ENCODE peak calls at places on chromosomes 11 and 22, in eight cellular contexts. One of them, this sample, is unnamed.

GRCh38 chr11:95697614-95698408 is 91.8 kb downstream of the FAM76B start:
- DNase-seq in prostate gland: no peak
- DNase-seq in right lobe of liver: no peak
- DNase-seq in A549: no peak
- DNase-seq in ovary: no peak
- DNase-seq in testis: no peak
- DNase-seq in IMR-90: no peak
- DNase-seq in transverse colon: no peak
- DNase-seq in this sample: no peak

GRCh38 chr22:42371112-42371900 is 60.9 kb downstream of the NFAM1 start:
- DNase-seq in prostate gland: no peak
- DNase-seq in right lobe of liver: no peak
- DNase-seq in A549: no peak
- DNase-seq in ovary: no peak
- DNase-seq in testis: no peak
- DNase-seq in IMR-90: no peak
- DNase-seq in transverse colon: no peak
- DNase-seq in this sample: no peak

GRCh38 chr11:35886759-35887158 is 57.1 kb upstream of the LDLRAD3 start:
- DNase-seq in prostate gland: no peak
- DNase-seq in right lobe of liver: no peak
- DNase-seq in A549: no peak
- DNase-seq in ovary: no peak
- DNase-seq in testis: no peak
- DNase-seq in IMR-90: no peak
- DNase-seq in transverse colon: no peak
- DNase-seq in this sample: no peak

GRCh38 chr11:131993291-131993690 is 622.9 kb downstream of the NTM start:
- DNase-seq in prostate gland: no peak
- DNase-seq in right lobe of liver: no peak
- DNase-seq in A549: no peak
- DNase-seq in ovary: no peak
- DNase-seq in testis: no peak
- DNase-seq in IMR-90: peak
- DNase-seq in transverse colon: no peak
- DNase-seq in this sample: no peak

GRCh38 chr11:102276302-102277182 is 40.7 kb upstream of the BIRC3 start:
- DNase-seq in prostate gland: no peak
- DNase-seq in right lobe of liver: no peak
- DNase-seq in A549: no peak
- DNase-seq in ovary: no peak
- DNase-seq in testis: no peak
- DNase-seq in IMR-90: peak
- DNase-seq in transverse colon: no peak
- DNase-seq in this sample: no peak

GRCh38 chr11:121153472-121153871 is 52.4 kb downstream of the TECTA start:
- DNase-seq in prostate gland: no peak
- DNase-seq in right lobe of liver: no peak
- DNase-seq in A549: no peak
- DNase-seq in ovary: no peak
- DNase-seq in testis: no peak
- DNase-seq in IMR-90: no peak
- DNase-seq in transverse colon: no peak
- DNase-seq in this sample: no peak

GRCh38 chr11:13440100-13440855 is 22.7 kb downstream of the BTBD10 start:
- DNase-seq in prostate gland: peak
- DNase-seq in right lobe of liver: no peak
- DNase-seq in A549: peak
- DNase-seq in ovary: peak
- DNase-seq in testis: no peak
- DNase-seq in IMR-90: peak
- DNase-seq in transverse colon: peak
- DNase-seq in this sample: peak

GRCh38 chr11:47276923-47277322 is 7.0 kb downstream of the MADD start:
- DNase-seq in prostate gland: no peak
- DNase-seq in right lobe of liver: no peak
- DNase-seq in A549: no peak
- DNase-seq in ovary: no peak
- DNase-seq in testis: no peak
- DNase-seq in IMR-90: no peak
- DNase-seq in transverse colon: no peak
- DNase-seq in this sample: no peak

GRCh38 chr11:119361056-119361787 is 14.7 kb upstream of the MFRP start:
- DNase-seq in prostate gland: no peak
- DNase-seq in right lobe of liver: peak
- DNase-seq in A549: peak
- DNase-seq in ovary: peak
- DNase-seq in testis: no peak
- DNase-seq in IMR-90: peak
- DNase-seq in transverse colon: no peak
- DNase-seq in this sample: peak

GRCh38 chr11:94882931-94883330 is 90.4 kb downstream of the CWC15 start:
- DNase-seq in prostate gland: no peak
- DNase-seq in right lobe of liver: no peak
- DNase-seq in A549: no peak
- DNase-seq in ovary: no peak
- DNase-seq in testis: no peak
- DNase-seq in IMR-90: no peak
- DNase-seq in transverse colon: no peak
- DNase-seq in this sample: no peak

DNA sequence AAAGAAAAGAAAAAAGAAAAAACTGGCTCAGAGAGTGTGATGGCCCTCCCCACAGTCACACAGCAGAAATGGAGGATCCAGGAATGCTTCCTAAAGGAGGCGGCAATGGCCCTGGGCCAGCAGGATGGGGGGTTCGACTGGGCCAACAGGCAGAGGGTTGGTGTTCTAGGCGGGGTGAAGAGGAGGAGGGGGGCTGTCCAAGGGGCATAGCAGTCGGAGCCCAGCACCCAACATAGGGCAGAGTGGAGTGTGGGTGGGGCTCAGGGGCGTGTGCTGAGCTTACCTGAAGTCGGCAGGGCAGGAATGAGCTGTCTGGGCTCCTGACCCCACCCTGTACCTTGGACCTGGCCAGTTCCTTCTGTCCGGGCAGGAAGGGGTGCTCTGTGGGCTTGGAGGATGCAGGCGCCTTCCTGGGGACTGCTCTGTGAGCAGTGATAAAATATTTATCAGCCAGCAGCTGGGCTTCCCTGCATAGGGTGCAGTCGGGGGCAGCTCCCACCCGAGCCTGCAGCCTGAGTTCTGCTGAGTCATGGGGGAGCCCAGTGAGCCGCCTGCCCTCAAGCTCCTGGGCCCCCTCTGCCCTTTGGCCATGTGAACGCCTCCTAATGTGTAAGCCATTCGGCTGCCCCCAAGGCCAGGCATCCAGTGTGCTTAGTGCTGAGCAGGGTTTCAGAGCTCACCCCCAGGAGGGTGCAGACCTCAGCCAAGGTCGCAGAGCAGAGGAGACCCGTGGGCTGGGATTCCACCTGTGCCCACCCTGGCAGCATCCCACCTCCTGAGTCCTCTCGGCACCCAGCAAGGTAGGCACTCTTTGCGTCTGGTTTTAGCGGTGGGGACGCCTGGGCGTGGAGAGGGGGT is 25.3 kb upstream of the PRR5 start:
- DNase-seq in prostate gland: no peak
- DNase-seq in right lobe of liver: no peak
- DNase-seq in A549: peak
- DNase-seq in ovary: no peak
- DNase-seq in testis: no peak
- DNase-seq in IMR-90: peak
- DNase-seq in transverse colon: peak
- DNase-seq in this sample: no peak
- TF ChIP-seq POLR2A in prostate gland: no peak
- TF ChIP-seq POLR2A in right lobe of liver: no peak
- TF ChIP-seq POLR2A in A549: peak
- TF ChIP-seq POLR2A in ovary: no peak
- TF ChIP-seq POLR2A in testis: no peak
- TF ChIP-seq POLR2A in IMR-90: no peak
- TF ChIP-seq POLR2A in transverse colon: no peak
- TF ChIP-seq POLR2A in this sample: no peak

DNA sequence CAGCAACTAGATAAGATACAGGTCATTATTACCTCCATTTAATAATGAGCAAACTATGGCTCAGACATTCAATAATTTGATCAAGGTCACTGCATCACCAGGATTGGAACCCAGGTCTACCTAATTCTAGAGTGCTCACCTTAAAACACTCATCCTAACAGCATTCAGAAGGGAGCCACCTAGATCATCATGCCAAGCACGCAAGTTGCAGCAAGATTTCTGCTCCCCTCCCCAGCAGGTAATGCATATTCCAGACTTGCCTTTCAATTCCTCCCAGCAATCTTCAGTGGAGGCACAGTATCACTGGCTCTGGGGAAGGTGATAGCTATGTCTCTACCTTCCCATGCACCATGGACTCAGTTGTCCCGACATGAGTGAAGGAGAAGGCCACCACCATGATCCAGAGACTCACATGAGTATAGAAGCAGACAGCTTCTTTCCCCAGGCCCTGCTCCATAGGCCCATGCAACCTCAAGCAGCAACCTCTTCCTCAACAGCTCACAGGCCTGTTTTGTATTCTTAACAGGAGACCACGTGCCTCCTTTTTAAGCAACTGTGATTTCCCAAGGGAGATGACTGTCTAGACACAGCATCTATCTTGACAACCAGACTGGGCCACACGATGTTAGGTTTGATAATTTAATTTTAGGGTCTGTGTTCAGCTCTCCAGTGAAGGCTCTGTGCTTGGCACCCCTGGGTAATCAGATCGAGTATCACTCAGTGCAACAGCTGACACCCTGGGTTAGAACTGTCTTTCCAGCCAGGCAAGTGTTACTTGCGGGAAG is 36.4 kb downstream of the RAB30 start:
- DNase-seq in prostate gland: no peak
- DNase-seq in right lobe of liver: no peak
- DNase-seq in A549: no peak
- DNase-seq in ovary: no peak
- DNase-seq in testis: no peak
- DNase-seq in IMR-90: no peak
- DNase-seq in transverse colon: no peak
- DNase-seq in this sample: no peak
- TF ChIP-seq POLR2A in prostate gland: no peak
- TF ChIP-seq POLR2A in right lobe of liver: no peak
- TF ChIP-seq POLR2A in A549: no peak
- TF ChIP-seq POLR2A in ovary: no peak
- TF ChIP-seq POLR2A in testis: no peak
- TF ChIP-seq POLR2A in IMR-90: no peak
- TF ChIP-seq POLR2A in transverse colon: no peak
- TF ChIP-seq POLR2A in this sample: no peak

GRCh38 chr11:6607190-6607635 is 3.6 kb downstream of the ILK start:
- DNase-seq in prostate gland: no peak
- DNase-seq in right lobe of liver: no peak
- DNase-seq in A549: no peak
- DNase-seq in ovary: no peak
- DNase-seq in testis: no peak
- DNase-seq in IMR-90: no peak
- DNase-seq in transverse colon: no peak
- DNase-seq in this sample: no peak

GRCh38 chr11:6603287-6604080 is at the start of the genes ILK and RRP8:
- DNase-seq in prostate gland: peak
- DNase-seq in right lobe of liver: peak
- DNase-seq in A549: peak
- DNase-seq in ovary: peak
- DNase-seq in testis: peak
- DNase-seq in IMR-90: peak
- DNase-seq in transverse colon: peak
- DNase-seq in this sample: peak

GRCh38 chr11:6602096-6602940 is 1.1 kb downstream of the RRP8 start:
- DNase-seq in prostate gland: peak
- DNase-seq in right lobe of liver: no peak
- DNase-seq in A549: no peak
- DNase-seq in ovary: no peak
- DNase-seq in testis: no peak
- DNase-seq in IMR-90: no peak
- DNase-seq in transverse colon: no peak
- DNase-seq in this sample: no peak

GRCh38 chr11:6606471-6607189 is 3.1 kb downstream of the ILK start:
- DNase-seq in prostate gland: peak
- DNase-seq in right lobe of liver: peak
- DNase-seq in A549: peak
- DNase-seq in ovary: peak
- DNase-seq in testis: peak
- DNase-seq in IMR-90: peak
- DNase-seq in transverse colon: peak
- DNase-seq in this sample: peak

GRCh38 chr11:6604081-6604626 is 580 bp downstream of the ILK start:
- DNase-seq in prostate gland: peak
- DNase-seq in right lobe of liver: peak
- DNase-seq in A549: peak
- DNase-seq in ovary: peak
- DNase-seq in testis: peak
- DNase-seq in IMR-90: peak
- DNase-seq in transverse colon: peak
- DNase-seq in this sample: peak
- TF ChIP-seq POLR2A in prostate gland: no peak
- TF ChIP-seq POLR2A in right lobe of liver: peak
- TF ChIP-seq POLR2A in A549: no peak
- TF ChIP-seq POLR2A in ovary: no peak
- TF ChIP-seq POLR2A in testis: no peak
- TF ChIP-seq POLR2A in IMR-90: no peak
- TF ChIP-seq POLR2A in transverse colon: peak
- TF ChIP-seq POLR2A in this sample: no peak

GRCh38 chr22:40409613-40410113 is 39.3 kb downstream of the SGSM3 start:
- DNase-seq in prostate gland: no peak
- DNase-seq in right lobe of liver: peak
- DNase-seq in A549: no peak
- DNase-seq in ovary: no peak
- DNase-seq in testis: no peak
- DNase-seq in IMR-90: no peak
- DNase-seq in transverse colon: no peak
- DNase-seq in this sample: no peak

GRCh38 chr22:40412441-40412840 is 42.0 kb downstream of the SGSM3 start:
- DNase-seq in prostate gland: no peak
- DNase-seq in right lobe of liver: no peak
- DNase-seq in A549: no peak
- DNase-seq in ovary: no peak
- DNase-seq in testis: no peak
- DNase-seq in IMR-90: no peak
- DNase-seq in transverse colon: no peak
- DNase-seq in this sample: no peak

GRCh38 chr22:40410731-40411505 is 40.5 kb downstream of the SGSM3 start:
- DNase-seq in prostate gland: no peak
- DNase-seq in right lobe of liver: peak
- DNase-seq in A549: no peak
- DNase-seq in ovary: no peak
- DNase-seq in testis: no peak
- DNase-seq in IMR-90: no peak
- DNase-seq in transverse colon: no peak
- DNase-seq in this sample: no peak

GRCh38 chr22:40410272-40410671 is 39.9 kb downstream of the SGSM3 start:
- DNase-seq in prostate gland: no peak
- DNase-seq in right lobe of liver: peak
- DNase-seq in A549: no peak
- DNase-seq in ovary: no peak
- DNase-seq in testis: no peak
- DNase-seq in IMR-90: no peak
- DNase-seq in transverse colon: no peak
- DNase-seq in this sample: peak

GRCh38 chr22:40411506-40411861 is 41.1 kb downstream of the SGSM3 start:
- DNase-seq in prostate gland: no peak
- DNase-seq in right lobe of liver: no peak
- DNase-seq in A549: no peak
- DNase-seq in ovary: no peak
- DNase-seq in testis: no peak
- DNase-seq in IMR-90: no peak
- DNase-seq in transverse colon: no peak
- DNase-seq in this sample: no peak
- TF ChIP-seq POLR2A in prostate gland: no peak
- TF ChIP-seq POLR2A in right lobe of liver: no peak
- TF ChIP-seq POLR2A in A549: no peak
- TF ChIP-seq POLR2A in ovary: no peak
- TF ChIP-seq POLR2A in testis: no peak
- TF ChIP-seq POLR2A in IMR-90: no peak
- TF ChIP-seq POLR2A in transverse colon: no peak
- TF ChIP-seq POLR2A in this sample: no peak

GRCh38 chr22:44917372-44918165 is 92.2 kb downstream of the PHF21B start:
- DNase-seq in prostate gland: no peak
- DNase-seq in right lobe of liver: peak
- DNase-seq in A549: no peak
- DNase-seq in ovary: no peak
- DNase-seq in testis: peak
- DNase-seq in IMR-90: no peak
- DNase-seq in transverse colon: no peak
- DNase-seq in this sample: no peak
- TF ChIP-seq POLR2A in prostate gland: no peak
- TF ChIP-seq POLR2A in right lobe of liver: no peak
- TF ChIP-seq POLR2A in A549: no peak
- TF ChIP-seq POLR2A in ovary: no peak
- TF ChIP-seq POLR2A in testis: no peak
- TF ChIP-seq POLR2A in IMR-90: no peak
- TF ChIP-seq POLR2A in transverse colon: no peak
- TF ChIP-seq POLR2A in this sample: no peak

This sample was measured in H54.